ENCODE peak calls at places on chromosome 22, in ten cellular contexts. One of them, this sample, is unnamed.

GRCh38 chr22:19714320-19715252 is at the start of gene SEPTIN5:
- DNase-seq in colonic mucosa: no peak
- DNase-seq in cardiac fibroblast: no peak
- DNase-seq in lower leg skin: no peak
- DNase-seq in left ventricle myocardium inferior: no peak
- DNase-seq in body of pancreas: no peak
- DNase-seq in nephron progenitor cell: peak
- DNase-seq in RWPE1: no peak
- DNase-seq in fibroblast of pulmonary artery: no peak
- DNase-seq in astrocyte of the cerebellum: no peak
- DNase-seq in this sample: no peak

GRCh38 chr22:48494256-48494967 is 1333.3 kb downstream of the BRD1 start:
- DNase-seq in colonic mucosa: no peak
- DNase-seq in cardiac fibroblast: no peak
- DNase-seq in lower leg skin: no peak
- DNase-seq in left ventricle myocardium inferior: no peak
- DNase-seq in body of pancreas: no peak
- DNase-seq in nephron progenitor cell: no peak
- DNase-seq in RWPE1: no peak
- DNase-seq in fibroblast of pulmonary artery: no peak
- DNase-seq in astrocyte of the cerebellum: no peak
- DNase-seq in this sample: no peak

GRCh38 chr22:50293441-50294318 is 13.8 kb downstream of the PLXNB2 start:
- DNase-seq in colonic mucosa: peak
- DNase-seq in cardiac fibroblast: peak
- DNase-seq in lower leg skin: no peak
- DNase-seq in left ventricle myocardium inferior: peak
- DNase-seq in body of pancreas: peak
- DNase-seq in nephron progenitor cell: peak
- DNase-seq in RWPE1: no peak
- DNase-seq in fibroblast of pulmonary artery: peak
- DNase-seq in astrocyte of the cerebellum: no peak
- DNase-seq in this sample: peak

GRCh38 chr22:20904008-20904979 is 12.9 kb upstream of the CRKL start:
- DNase-seq in colonic mucosa: no peak
- DNase-seq in cardiac fibroblast: peak
- DNase-seq in lower leg skin: peak
- DNase-seq in left ventricle myocardium inferior: no peak
- DNase-seq in body of pancreas: no peak
- DNase-seq in nephron progenitor cell: no peak
- DNase-seq in RWPE1: peak
- DNase-seq in fibroblast of pulmonary artery: peak
- DNase-seq in astrocyte of the cerebellum: peak
- DNase-seq in this sample: no peak

GRCh38 chr22:29030016-29030617 is 31.5 kb downstream of the C22orf31 start:
- DNase-seq in colonic mucosa: peak
- DNase-seq in cardiac fibroblast: peak
- DNase-seq in lower leg skin: no peak
- DNase-seq in left ventricle myocardium inferior: no peak
- DNase-seq in body of pancreas: no peak
- DNase-seq in nephron progenitor cell: no peak
- DNase-seq in RWPE1: peak
- DNase-seq in fibroblast of pulmonary artery: peak
- DNase-seq in astrocyte of the cerebellum: peak
- DNase-seq in this sample: no peak

GRCh38 chr22:49789289-49790141 is 38.2 kb downstream of the BRD1 start:
- DNase-seq in colonic mucosa: peak
- DNase-seq in cardiac fibroblast: peak
- DNase-seq in lower leg skin: peak
- DNase-seq in left ventricle myocardium inferior: peak
- DNase-seq in body of pancreas: no peak
- DNase-seq in nephron progenitor cell: no peak
- DNase-seq in RWPE1: peak
- DNase-seq in fibroblast of pulmonary artery: peak
- DNase-seq in astrocyte of the cerebellum: no peak
- DNase-seq in this sample: peak

GRCh38 chr22:37230673-37231405 is 13.2 kb downstream of the RAC2 start:
- DNase-seq in colonic mucosa: no peak
- DNase-seq in cardiac fibroblast: no peak
- DNase-seq in lower leg skin: no peak
- DNase-seq in left ventricle myocardium inferior: no peak
- DNase-seq in body of pancreas: no peak
- DNase-seq in nephron progenitor cell: peak
- DNase-seq in RWPE1: no peak
- DNase-seq in fibroblast of pulmonary artery: no peak
- DNase-seq in astrocyte of the cerebellum: no peak
- DNase-seq in this sample: no peak

GRCh38 chr22:39717099-39717498 is 146.5 kb downstream of the CACNA1I start:
- DNase-seq in colonic mucosa: no peak
- DNase-seq in cardiac fibroblast: no peak
- DNase-seq in lower leg skin: no peak
- DNase-seq in left ventricle myocardium inferior: no peak
- DNase-seq in body of pancreas: no peak
- DNase-seq in nephron progenitor cell: no peak
- DNase-seq in RWPE1: no peak
- DNase-seq in fibroblast of pulmonary artery: no peak
- DNase-seq in astrocyte of the cerebellum: no peak
- DNase-seq in this sample: no peak

GRCh38 chr22:22355233-22355834 is 110.7 kb downstream of the VPREB1 start:
- DNase-seq in colonic mucosa: no peak
- DNase-seq in cardiac fibroblast: no peak
- DNase-seq in lower leg skin: no peak
- DNase-seq in left ventricle myocardium inferior: no peak
- DNase-seq in body of pancreas: no peak
- DNase-seq in nephron progenitor cell: no peak
- DNase-seq in RWPE1: no peak
- DNase-seq in fibroblast of pulmonary artery: no peak
- DNase-seq in astrocyte of the cerebellum: no peak
- DNase-seq in this sample: no peak

GRCh38 chr22:22358686-22359085 is 114.1 kb downstream of the VPREB1 start:
- DNase-seq in colonic mucosa: no peak
- DNase-seq in cardiac fibroblast: no peak
- DNase-seq in lower leg skin: no peak
- DNase-seq in left ventricle myocardium inferior: no peak
- DNase-seq in body of pancreas: no peak
- DNase-seq in nephron progenitor cell: no peak
- DNase-seq in RWPE1: no peak
- DNase-seq in fibroblast of pulmonary artery: no peak
- DNase-seq in astrocyte of the cerebellum: no peak
- DNase-seq in this sample: no peak

GRCh38 chr22:22359465-22359864 is 114.9 kb downstream of the VPREB1 start:
- DNase-seq in colonic mucosa: no peak
- DNase-seq in cardiac fibroblast: no peak
- DNase-seq in lower leg skin: no peak
- DNase-seq in left ventricle myocardium inferior: no peak
- DNase-seq in body of pancreas: no peak
- DNase-seq in nephron progenitor cell: no peak
- DNase-seq in RWPE1: no peak
- DNase-seq in fibroblast of pulmonary artery: no peak
- DNase-seq in astrocyte of the cerebellum: no peak
- DNase-seq in this sample: no peak

GRCh38 chr22:22358136-22358535 is 113.5 kb downstream of the VPREB1 start:
- DNase-seq in colonic mucosa: no peak
- DNase-seq in cardiac fibroblast: no peak
- DNase-seq in lower leg skin: no peak
- DNase-seq in left ventricle myocardium inferior: no peak
- DNase-seq in body of pancreas: no peak
- DNase-seq in nephron progenitor cell: no peak
- DNase-seq in RWPE1: no peak
- DNase-seq in fibroblast of pulmonary artery: no peak
- DNase-seq in astrocyte of the cerebellum: no peak
- DNase-seq in this sample: no peak

DNA sequence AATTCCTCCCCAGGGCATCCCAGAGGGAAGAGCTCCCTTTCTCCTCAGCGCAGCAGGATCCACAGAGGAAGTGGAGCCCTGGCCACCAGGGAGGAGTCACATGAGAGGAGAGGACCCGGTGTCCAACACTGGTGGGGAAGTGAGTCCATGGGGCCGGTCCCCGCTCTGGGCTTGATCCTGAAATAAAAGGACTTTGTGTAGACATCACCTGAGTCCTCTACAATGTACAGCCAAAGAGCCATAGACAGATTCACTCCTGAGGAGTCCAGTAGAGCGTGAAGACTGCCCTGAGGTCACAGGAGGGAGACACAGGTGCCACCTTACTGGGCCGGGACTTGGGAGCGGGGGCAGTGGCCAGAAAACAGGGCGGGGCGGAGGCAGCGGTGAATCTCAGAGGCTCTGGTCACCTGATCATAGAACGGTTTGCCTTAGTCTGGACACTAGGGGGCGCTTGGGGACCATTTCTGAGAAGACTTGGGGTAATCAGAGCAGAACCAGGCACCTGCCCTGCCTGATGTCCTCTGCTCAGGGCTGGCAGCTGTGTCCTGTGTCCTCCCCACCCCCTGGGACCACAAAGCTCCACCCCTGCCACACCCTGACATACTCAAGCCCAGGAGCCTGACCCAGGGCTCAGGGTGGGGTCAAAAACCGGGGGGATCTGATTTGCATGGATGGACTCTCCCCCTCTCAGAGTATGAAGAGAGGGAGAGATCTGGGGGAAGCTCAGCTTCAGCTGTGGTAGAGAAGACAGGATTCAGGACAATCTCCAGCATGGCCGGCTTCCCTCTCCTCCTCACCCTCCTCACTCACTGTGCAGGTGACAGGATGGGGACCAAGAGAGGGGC is 112.7 kb downstream of the VPREB1 start:
- DNase-seq in colonic mucosa: peak
- DNase-seq in cardiac fibroblast: peak
- DNase-seq in lower leg skin: peak
- DNase-seq in left ventricle myocardium inferior: peak
- DNase-seq in body of pancreas: peak
- DNase-seq in nephron progenitor cell: peak
- DNase-seq in RWPE1: peak
- DNase-seq in fibroblast of pulmonary artery: peak
- DNase-seq in astrocyte of the cerebellum: peak
- DNase-seq in this sample: peak
- TF ChIP-seq CTCF in colonic mucosa: peak
- TF ChIP-seq CTCF in cardiac fibroblast: peak
- TF ChIP-seq CTCF in lower leg skin: no peak
- TF ChIP-seq CTCF in left ventricle myocardium inferior: peak
- TF ChIP-seq CTCF in body of pancreas: peak
- TF ChIP-seq CTCF in nephron progenitor cell: peak
- TF ChIP-seq CTCF in RWPE1: peak
- TF ChIP-seq CTCF in fibroblast of pulmonary artery: peak
- TF ChIP-seq CTCF in astrocyte of the cerebellum: peak
- TF ChIP-seq CTCF in this sample: peak

DNA sequence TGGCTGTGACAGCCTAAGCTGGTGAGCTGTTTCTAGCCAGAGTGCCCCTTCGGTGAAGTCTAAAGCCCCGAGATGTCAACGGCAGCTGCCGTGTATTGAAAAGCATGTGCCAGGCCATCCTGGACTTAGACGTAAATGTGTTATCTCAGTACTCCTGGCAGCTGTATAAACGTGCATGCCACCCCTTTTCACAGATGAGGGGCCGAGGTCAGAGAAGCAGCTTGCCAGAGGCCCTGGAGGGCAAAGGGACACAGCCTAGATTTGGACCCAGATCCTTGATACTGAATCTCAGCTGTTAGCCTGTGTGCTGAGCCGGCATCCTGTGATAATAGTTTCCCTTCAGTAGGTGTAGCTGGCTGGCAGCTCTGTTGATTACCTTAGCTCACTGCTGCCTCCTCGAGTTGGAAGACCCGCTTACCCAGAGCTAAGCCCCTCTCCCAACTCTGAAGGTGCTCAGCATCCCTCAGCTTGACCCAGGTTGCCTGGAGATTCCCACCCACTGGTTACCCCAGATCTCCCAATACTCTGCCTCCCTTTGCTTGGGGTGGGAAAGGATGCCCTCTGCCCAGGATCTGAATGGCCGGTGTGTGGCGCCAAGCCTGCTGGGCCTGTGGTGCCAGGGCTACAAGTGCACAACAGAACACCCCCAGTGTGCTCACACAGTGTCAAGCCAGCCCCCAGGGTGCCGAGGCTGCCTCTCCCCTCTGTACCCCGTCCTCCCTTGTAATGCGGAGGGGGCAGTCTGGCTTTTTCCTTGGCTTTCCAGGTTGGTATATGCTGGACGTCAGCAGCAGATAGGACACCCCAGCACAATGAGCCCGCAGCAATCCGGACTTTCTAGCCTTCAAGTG is 59.8 kb upstream of the WNT7B start:
- DNase-seq in colonic mucosa: peak
- DNase-seq in cardiac fibroblast: peak
- DNase-seq in lower leg skin: no peak
- DNase-seq in left ventricle myocardium inferior: no peak
- DNase-seq in body of pancreas: peak
- DNase-seq in nephron progenitor cell: no peak
- DNase-seq in RWPE1: no peak
- DNase-seq in fibroblast of pulmonary artery: no peak
- DNase-seq in astrocyte of the cerebellum: no peak
- DNase-seq in this sample: no peak
- TF ChIP-seq CTCF in colonic mucosa: no peak
- TF ChIP-seq CTCF in cardiac fibroblast: peak
- TF ChIP-seq CTCF in lower leg skin: no peak
- TF ChIP-seq CTCF in left ventricle myocardium inferior: peak
- TF ChIP-seq CTCF in body of pancreas: no peak
- TF ChIP-seq CTCF in nephron progenitor cell: no peak
- TF ChIP-seq CTCF in RWPE1: peak
- TF ChIP-seq CTCF in fibroblast of pulmonary artery: peak
- TF ChIP-seq CTCF in astrocyte of the cerebellum: peak
- TF ChIP-seq CTCF in this sample: no peak

GRCh38 chr22:47323518-47323917 is 561.1 kb downstream of the TBC1D22A start:
- DNase-seq in colonic mucosa: no peak
- DNase-seq in cardiac fibroblast: no peak
- DNase-seq in lower leg skin: no peak
- DNase-seq in left ventricle myocardium inferior: no peak
- DNase-seq in body of pancreas: no peak
- DNase-seq in nephron progenitor cell: no peak
- DNase-seq in RWPE1: no peak
- DNase-seq in fibroblast of pulmonary artery: no peak
- DNase-seq in astrocyte of the cerebellum: no peak
- DNase-seq in this sample: no peak

GRCh38 chr22:47324435-47324990 is 562.1 kb downstream of the TBC1D22A start:
- DNase-seq in colonic mucosa: no peak
- DNase-seq in cardiac fibroblast: no peak
- DNase-seq in lower leg skin: no peak
- DNase-seq in left ventricle myocardium inferior: no peak
- DNase-seq in body of pancreas: no peak
- DNase-seq in nephron progenitor cell: no peak
- DNase-seq in RWPE1: no peak
- DNase-seq in fibroblast of pulmonary artery: no peak
- DNase-seq in astrocyte of the cerebellum: no peak
- DNase-seq in this sample: no peak

GRCh38 chr22:47325249-47325648 is 562.8 kb downstream of the TBC1D22A start:
- DNase-seq in colonic mucosa: no peak
- DNase-seq in cardiac fibroblast: no peak
- DNase-seq in lower leg skin: no peak
- DNase-seq in left ventricle myocardium inferior: no peak
- DNase-seq in body of pancreas: no peak
- DNase-seq in nephron progenitor cell: no peak
- DNase-seq in RWPE1: no peak
- DNase-seq in fibroblast of pulmonary artery: no peak
- DNase-seq in astrocyte of the cerebellum: no peak
- DNase-seq in this sample: no peak

GRCh38 chr22:47320560-47320959 is 558.1 kb downstream of the TBC1D22A start:
- DNase-seq in colonic mucosa: no peak
- DNase-seq in cardiac fibroblast: no peak
- DNase-seq in lower leg skin: no peak
- DNase-seq in left ventricle myocardium inferior: no peak
- DNase-seq in body of pancreas: no peak
- DNase-seq in nephron progenitor cell: no peak
- DNase-seq in RWPE1: no peak
- DNase-seq in fibroblast of pulmonary artery: no peak
- DNase-seq in astrocyte of the cerebellum: no peak
- DNase-seq in this sample: no peak

GRCh38 chr22:47322854-47323253 is 560.4 kb downstream of the TBC1D22A start:
- DNase-seq in colonic mucosa: no peak
- DNase-seq in cardiac fibroblast: no peak
- DNase-seq in lower leg skin: no peak
- DNase-seq in left ventricle myocardium inferior: no peak
- DNase-seq in body of pancreas: no peak
- DNase-seq in nephron progenitor cell: no peak
- DNase-seq in RWPE1: no peak
- DNase-seq in fibroblast of pulmonary artery: no peak
- DNase-seq in astrocyte of the cerebellum: no peak
- DNase-seq in this sample: no peak
- TF ChIP-seq CTCF in colonic mucosa: no peak
- TF ChIP-seq CTCF in cardiac fibroblast: no peak
- TF ChIP-seq CTCF in lower leg skin: no peak
- TF ChIP-seq CTCF in left ventricle myocardium inferior: no peak
- TF ChIP-seq CTCF in body of pancreas: no peak
- TF ChIP-seq CTCF in nephron progenitor cell: no peak
- TF ChIP-seq CTCF in RWPE1: no peak
- TF ChIP-seq CTCF in fibroblast of pulmonary artery: no peak
- TF ChIP-seq CTCF in astrocyte of the cerebellum: no peak
- TF ChIP-seq CTCF in this sample: no peak

DNA sequence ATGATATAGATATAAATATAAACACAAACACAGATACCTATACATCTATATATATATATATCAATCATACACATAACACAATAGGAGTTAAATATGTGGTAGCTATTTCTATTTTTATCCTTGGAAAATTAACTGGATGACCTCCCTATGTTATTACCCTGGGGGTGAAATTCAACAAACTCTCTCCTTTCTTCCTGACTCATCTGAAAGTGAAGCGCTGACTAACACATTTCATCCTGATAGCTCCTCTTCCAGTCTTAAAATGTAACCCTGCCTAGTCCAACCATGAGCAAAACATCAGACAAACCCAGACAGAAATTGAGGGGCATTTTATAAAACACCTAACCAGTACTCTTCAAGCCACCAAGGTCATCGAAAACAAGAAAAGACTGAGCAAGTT is 220.6 kb upstream of the ISX start:
- DNase-seq in colonic mucosa: no peak
- DNase-seq in cardiac fibroblast: no peak
- DNase-seq in lower leg skin: no peak
- DNase-seq in left ventricle myocardium inferior: no peak
- DNase-seq in body of pancreas: no peak
- DNase-seq in nephron progenitor cell: no peak
- DNase-seq in RWPE1: no peak
- DNase-seq in fibroblast of pulmonary artery: no peak
- DNase-seq in astrocyte of the cerebellum: no peak
- DNase-seq in this sample: no peak
- TF ChIP-seq CTCF in colonic mucosa: no peak
- TF ChIP-seq CTCF in cardiac fibroblast: no peak
- TF ChIP-seq CTCF in lower leg skin: no peak
- TF ChIP-seq CTCF in left ventricle myocardium inferior: no peak
- TF ChIP-seq CTCF in body of pancreas: no peak
- TF ChIP-seq CTCF in nephron progenitor cell: no peak
- TF ChIP-seq CTCF in RWPE1: no peak
- TF ChIP-seq CTCF in fibroblast of pulmonary artery: no peak
- TF ChIP-seq CTCF in astrocyte of the cerebellum: no peak
- TF ChIP-seq CTCF in this sample: no peak

This sample was measured in endothelial cell.